ENCODE peak calls at places on chromosome 21, in five cellular contexts. P, H, A, S and M are unnamed samples.

GRCh38 chr21:44569861-44570517 is 3.5 kb upstream of the KRTAP10-4 start:
- DNase-seq in P (no peak), H (no peak), A (no peak), S (no peak), M (no peak)

GRCh38 chr21:22363504-22363903 is 1365.3 kb downstream of the NCAM2 start:
- DNase-seq in P (no peak), H (no peak), A (no peak), S (no peak), M (no peak)

GRCh38 chr21:44259082-44259705 is 2.5 kb downstream of the DNMT3L start:
- DNase-seq in P (no peak), H (no peak), A (no peak), S (no peak), M (no peak)

GRCh38 chr21:25456672-25457071 is 150.6 kb downstream of the MRPL39 start:
- DNase-seq in P (no peak), H (no peak), A (no peak), S (no peak), M (no peak)

GRCh38 chr21:43608225-43608624 is 51.1 kb downstream of the HSF2BP start:
- DNase-seq in P (no peak), H (no peak), A (no peak), S (no peak), M (no peak)

GRCh38 chr21:45328198-45329087 is 40.7 kb upstream of the POFUT2 start:
- DNase-seq in P (no peak), H (no peak), A (no peak), S (no peak), M (no peak)

GRCh38 chr21:14591882-14592281 is 45.8 kb upstream of the SAMSN1 start:
- DNase-seq in P (no peak), H (no peak), A (no peak), S (no peak), M (no peak)

GRCh38 chr21:27839512-27840115 is 872.7 kb upstream of the ADAMTS5 start:
- DNase-seq in P (no peak), H (no peak), A (no peak), S (no peak), M (no peak)

GRCh38 chr21:46604975-46605758 is at the start of gene S100B:
- DNase-seq in P (no peak), H (peak), A (no peak), S (peak), M (no peak)

GRCh38 chr21:45899317-45900033 is 82.1 kb upstream of the COL6A1 start:
- DNase-seq in P (no peak), H (no peak), A (no peak), S (no peak), M (no peak)

GRCh38 chr21:33230518-33231324 is 983 bp downstream of the IFNAR2 start:
- DNase-seq in P (no peak), H (peak), A (peak), S (peak), M (peak)

GRCh38 chr21:43574741-43575465 is 84.4 kb downstream of the HSF2BP start:
- DNase-seq in P (no peak), H (no peak), A (no peak), S (no peak), M (no peak)

GRCh38 chr21:29477941-29478340 is 179.2 kb downstream of the BACH1 start:
- DNase-seq in P (no peak), H (no peak), A (no peak), S (no peak), M (no peak)

GRCh38 chr21:15224346-15225086 is 159.7 kb upstream of the NRIP1 start:
- DNase-seq in P (peak), H (no peak), A (no peak), S (no peak), M (no peak)

GRCh38 chr21:39527664-39528381 is 76.1 kb downstream of the SH3BGR start:
- DNase-seq in P (no peak), H (no peak), A (no peak), S (no peak), M (no peak)

GRCh38 chr21:27581168-27581567 is 614.3 kb upstream of the ADAMTS5 start:
- DNase-seq in P (no peak), H (no peak), A (no peak), S (no peak), M (no peak)

GRCh38 chr21:33027401-33028185 is 1.9 kb downstream of the OLIG2 start:
- DNase-seq in P (no peak), H (peak), A (no peak), S (no peak), M (no peak)

GRCh38 chr21:15978158-15978805 is 248.5 kb downstream of the USP25 start:
- DNase-seq in P (no peak), H (peak), A (no peak), S (no peak), M (no peak)

GRCh38 chr21:46515109-46515508 is 56.4 kb downstream of the DIP2A start:
- DNase-seq in P (no peak), H (no peak), A (no peak), S (no peak), M (no peak)

GRCh38 chr21:28518620-28519019 is 474.1 kb downstream of the LTN1 start:
- DNase-seq in P (no peak), H (no peak), A (no peak), S (no peak), M (no peak)

GRCh38 chr21:37489553-37489952 is 123.0 kb downstream of the DYRK1A start:
- DNase-seq in P (no peak), H (no peak), A (no peak), S (no peak), M (no peak)

GRCh38 chr21:39648879-39649278 is 36.1 kb downstream of the B3GALT5 start:
- DNase-seq in P (no peak), H (no peak), A (no peak), S (no peak), M (no peak)

GRCh38 chr21:45305831-45306230 is 18.1 kb upstream of the POFUT2 start:
- DNase-seq in P (no peak), H (no peak), A (no peak), S (no peak), M (no peak)

GRCh38 chr21:38303300-38303699 is 46.5 kb downstream of the KCNJ15 start:
- DNase-seq in P (no peak), H (no peak), A (no peak), S (no peak), M (no peak)

GRCh38 chr21:44972821-44973220 is 33.0 kb downstream of the SLX9 start:
- DNase-seq in P (no peak), H (no peak), A (no peak), S (no peak), M (no peak)

GRCh38 chr21:45988366-45989347 is 7.1 kb downstream of the COL6A1 start:
- DNase-seq in P (no peak), H (no peak), A (no peak), S (no peak), M (no peak)

GRCh38 chr21:28704746-28705145 is 287.9 kb downstream of the LTN1 start:
- DNase-seq in P (no peak), H (no peak), A (no peak), S (peak), M (no peak)

GRCh38 chr21:45108034-45108790 is 33.8 kb downstream of the ADARB1 start:
- DNase-seq in P (no peak), H (no peak), A (no peak), S (no peak), M (no peak)

GRCh38 chr21:26933448-26933847 is 33.4 kb downstream of the ADAMTS5 start:
- DNase-seq in P (no peak), H (peak), A (no peak), S (no peak), M (no peak)

GRCh38 chr21:43917515-43918384 is 52.7 kb downstream of the AGPAT3 start:
- DNase-seq in P (peak), H (no peak), A (no peak), S (no peak), M (no peak)

GRCh38 chr21:46457801-46458314 is 833 bp upstream of the DIP2A start:
- DNase-seq in P (peak), H (peak), A (no peak), S (no peak), M (no peak)

GRCh38 chr21:29181799-29182470 is 51.5 kb downstream of the MAP3K7CL start:
- DNase-seq in P (peak), H (no peak), A (no peak), S (peak), M (no peak)

GRCh38 chr21:45557611-45558043 is 15.4 kb upstream of the SLC19A1 start:
- DNase-seq in P (no peak), H (no peak), A (no peak), S (no peak), M (no peak)

GRCh38 chr21:25186278-25186677 is 421.0 kb downstream of the MRPL39 start:
- DNase-seq in P (no peak), H (no peak), A (no peak), S (no peak), M (no peak)

GRCh38 chr21:9837946-9838801 is 683.2 kb upstream of the TPTE start:
- DNase-seq in P (no peak), H (peak), A (no peak), S (no peak), M (no peak)

DNA sequence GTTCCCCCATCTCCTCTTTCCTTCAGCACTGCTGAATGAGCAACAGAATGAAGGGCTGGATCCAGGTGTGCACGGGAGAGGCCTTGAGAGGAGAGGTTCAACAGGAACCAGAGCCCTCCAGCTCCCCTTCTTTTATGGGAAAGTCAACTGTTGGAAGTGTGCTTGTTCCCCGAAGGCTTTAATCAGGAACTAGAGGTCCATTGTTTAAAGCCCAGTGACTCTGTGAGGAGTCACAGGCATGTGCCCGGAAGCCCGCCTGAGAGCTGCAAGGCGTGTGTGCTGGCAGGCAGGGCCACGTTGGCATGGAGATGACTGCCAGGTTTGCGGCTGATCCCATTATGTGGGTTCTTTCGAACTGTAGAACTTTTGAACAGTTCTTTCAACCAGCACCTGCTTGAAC is 3.2 kb downstream of the BACE2 start:
- DNase-seq in P (no peak), H (no peak), A (no peak), S (peak), M (no peak)
- TF ChIP-seq POLR2AphosphoS5 in P (no peak), H (no peak), A (no peak), S (peak), M (no peak)

GRCh38 chr21:41583274-41583790 is 75.4 kb upstream of the TMPRSS2 start:
- DNase-seq in P (no peak), H (no peak), A (no peak), S (peak), M (no peak)
- TF ChIP-seq POLR2AphosphoS5 in P (no peak), H (no peak), A (no peak), S (no peak), M (no peak)

GRCh38 chr21:41819236-41819855 is 52.5 kb upstream of the RIPK4 start:
- DNase-seq in P (no peak), H (no peak), A (no peak), S (no peak), M (no peak)

GRCh38 chr21:41816583-41817165 is 49.8 kb upstream of the RIPK4 start:
- DNase-seq in P (no peak), H (peak), A (peak), S (peak), M (peak)

GRCh38 chr21:41815652-41816582 is 49.1 kb upstream of the RIPK4 start:
- DNase-seq in P (no peak), H (no peak), A (no peak), S (no peak), M (no peak)

GRCh38 chr21:41817877-41818855 is 51.3 kb upstream of the RIPK4 start:
- DNase-seq in P (no peak), H (no peak), A (no peak), S (no peak), M (no peak)

GRCh38 chr21:41817228-41817627 is 50.4 kb upstream of the RIPK4 start:
- DNase-seq in P (peak), H (peak), A (peak), S (peak), M (peak)
- TF ChIP-seq POLR2AphosphoS5 in P (no peak), H (no peak), A (no peak), S (no peak), M (no peak)

GRCh38 chr21:35324372-35325220 is 275.5 kb upstream of the RUNX1 start:
- DNase-seq in P (no peak), H (no peak), A (no peak), S (no peak), M (no peak)
- TF ChIP-seq POLR2AphosphoS5 in P (no peak), H (peak), A (no peak), S (no peak), M (no peak)

GRCh38 chr21:17105972-17106371 is 406.9 kb upstream of the CXADR start:
- DNase-seq in P (no peak), H (no peak), A (no peak), S (no peak), M (no peak)
- TF ChIP-seq POLR2AphosphoS5 in P (no peak), H (no peak), A (no peak), S (no peak), M (no peak)

DNA sequence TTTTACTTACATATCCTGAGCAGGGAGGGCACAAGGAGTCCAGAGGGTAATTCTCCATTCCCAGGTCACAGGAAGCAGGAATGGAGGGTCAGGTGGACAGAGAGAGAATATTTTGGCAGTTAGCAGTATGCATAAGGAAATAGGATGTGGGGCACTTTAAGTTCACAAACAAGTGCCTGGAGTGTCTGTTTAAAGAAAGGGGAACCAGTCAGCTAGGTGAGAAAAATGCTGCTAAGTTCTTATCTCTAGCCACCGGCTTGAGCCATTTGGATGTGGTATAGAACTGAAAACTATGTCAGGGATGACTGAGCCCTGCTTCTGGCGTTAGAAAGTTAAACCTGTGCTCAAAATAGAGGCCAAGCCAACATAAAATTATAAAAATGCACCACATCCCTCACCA is 739.7 kb upstream of the NCAM2 start:
- DNase-seq in P (no peak), H (no peak), A (no peak), S (no peak), M (no peak)
- TF ChIP-seq POLR2AphosphoS5 in P (no peak), H (no peak), A (no peak), S (no peak), M (no peak)

DNA sequence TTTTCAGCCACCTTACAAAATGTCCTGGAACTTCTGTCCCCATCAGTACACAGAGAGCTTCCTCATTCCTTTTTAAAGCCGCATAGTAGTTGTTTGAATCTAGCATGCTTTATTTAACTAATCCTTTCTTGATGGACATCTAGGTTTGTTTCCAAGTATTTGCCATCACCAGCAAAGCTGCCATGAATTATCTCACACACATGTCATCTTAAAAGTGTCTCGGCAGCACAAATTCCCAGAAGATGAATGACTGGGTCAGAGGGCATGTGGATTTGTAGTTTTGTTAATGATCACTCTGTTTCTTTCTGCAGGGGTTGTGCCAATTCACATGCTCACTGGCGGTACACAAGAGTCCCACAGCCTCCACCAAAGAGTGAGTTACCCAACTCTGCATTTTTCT is 68.3 kb downstream of the CLIC6 start:
- DNase-seq in P (no peak), H (no peak), A (no peak), S (no peak), M (no peak)
- TF ChIP-seq POLR2AphosphoS5 in P (no peak), H (no peak), A (no peak), S (no peak), M (no peak)

GRCh38 chr21:34363733-34364132 is at the start of gene KCNE2:
- DNase-seq in P (no peak), H (no peak), A (no peak), S (peak), M (peak)
- TF ChIP-seq POLR2AphosphoS5 in P (no peak), H (no peak), A (no peak), S (no peak), M (no peak)

GRCh38 chr21:36384885-36385232 is 333 bp upstream of the CHAF1B start:
- DNase-seq in P (no peak), H (no peak), A (no peak), S (no peak), M (no peak)

GRCh38 chr21:36381841-36382589 is 3.2 kb upstream of the CHAF1B start:
- DNase-seq in P (no peak), H (no peak), A (no peak), S (no peak), M (no peak)

GRCh38 chr21:36388076-36388475 is 2.9 kb downstream of the CHAF1B start:
- DNase-seq in P (no peak), H (no peak), A (no peak), S (no peak), M (no peak)

GRCh38 chr21:36385909-36386642 is 884 bp downstream of the CHAF1B start:
- DNase-seq in P (no peak), H (peak), A (no peak), S (no peak), M (no peak)

GRCh38 chr21:36385233-36385908 is at the start of gene CHAF1B:
- DNase-seq in P (peak), H (peak), A (peak), S (peak), M (peak)
- TF ChIP-seq POLR2AphosphoS5 in P (peak), H (peak), A (peak), S (no peak), M (peak)